ENCODE peak calls at places on chromosomes 5 and 9, in four cellular contexts. One of them, this sample, is unnamed.

GRCh38 chr5:56270568-56271392 is 37.6 kb upstream of the ANKRD55 start:
- DNase-seq in IMR-90: peak
- DNase-seq in H9: peak
- DNase-seq in H1: peak
- DNase-seq in this sample: peak

GRCh38 chr5:39906146-39906545 is 481.4 kb upstream of the DAB2 start:
- DNase-seq in H9: no peak
- DNase-seq in H1: no peak
- DNase-seq in IMR-90: no peak
- DNase-seq in this sample: no peak

GRCh38 chr9:131695366-131696162 is 44.3 kb downstream of the RAPGEF1 start:
- DNase-seq in H1: no peak
- DNase-seq in IMR-90: no peak
- DNase-seq in H9: no peak
- DNase-seq in this sample: no peak

GRCh38 chr9:108618906-108619550 is 236.8 kb downstream of the ACTL7B start:
- DNase-seq in IMR-90: no peak
- DNase-seq in H9: no peak
- DNase-seq in H1: no peak
- DNase-seq in this sample: no peak

GRCh38 chr5:53430618-53431252 is 49.7 kb upstream of the FST start:
- DNase-seq in IMR-90: peak
- DNase-seq in H1: no peak
- DNase-seq in H9: no peak
- DNase-seq in this sample: peak

GRCh38 chr5:65120371-65120967 is 351.7 kb downstream of the CWC27 start:
- DNase-seq in H9: no peak
- DNase-seq in H1: no peak
- DNase-seq in IMR-90: no peak
- DNase-seq in this sample: no peak

GRCh38 chr9:15846611-15847010 is 293.8 kb downstream of the CCDC171 start:
- DNase-seq in H1: no peak
- DNase-seq in IMR-90: no peak
- DNase-seq in H9: no peak
- DNase-seq in this sample: no peak

GRCh38 chr5:174433098-174433497 is 291.3 kb upstream of the MSX2 start:
- DNase-seq in IMR-90: no peak
- DNase-seq in H1: no peak
- DNase-seq in H9: no peak
- DNase-seq in this sample: no peak

GRCh38 chr9:89890326-89890980 is 285.6 kb downstream of the GADD45G start:
- DNase-seq in IMR-90: no peak
- DNase-seq in H1: no peak
- DNase-seq in H9: peak
- DNase-seq in this sample: no peak

GRCh38 chr9:120886490-120886967 is 9.5 kb upstream of the PHF19 start:
- DNase-seq in IMR-90: peak
- DNase-seq in H9: no peak
- DNase-seq in H1: no peak
- DNase-seq in this sample: no peak

GRCh38 chr9:129853614-129854013 is 18.4 kb downstream of the USP20 start:
- DNase-seq in H9: no peak
- DNase-seq in H1: no peak
- DNase-seq in IMR-90: no peak
- DNase-seq in this sample: no peak
- H4K8ac ChIP-seq in H9: no peak
- H4K8ac ChIP-seq in H1: no peak
- H4K8ac ChIP-seq in IMR-90: no peak
- H4K8ac ChIP-seq in this sample: no peak

DNA sequence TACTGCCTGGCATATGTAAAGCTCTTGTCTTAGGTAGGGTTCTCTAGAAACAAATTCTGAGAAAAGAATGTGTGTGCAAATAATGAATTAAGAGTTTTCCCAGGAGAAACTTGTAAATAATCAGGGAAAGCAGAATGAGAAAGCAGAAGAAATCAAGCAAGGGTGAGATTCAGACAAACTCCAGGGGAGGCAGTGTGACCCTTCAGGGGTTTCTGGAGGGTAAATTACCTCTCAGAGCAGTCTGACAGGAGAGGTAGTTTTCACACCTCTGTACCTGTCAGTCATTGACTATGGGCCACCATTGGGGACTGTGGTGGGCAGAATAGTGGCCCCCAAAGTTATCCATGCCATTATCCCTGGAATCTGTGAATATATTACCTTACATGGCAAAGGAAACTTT is 124.6 kb downstream of the KCTD16 start:
- DNase-seq in IMR-90: no peak
- DNase-seq in H1: no peak
- DNase-seq in H9: no peak
- DNase-seq in this sample: no peak
- H4K5ac ChIP-seq in IMR-90: no peak
- H4K5ac ChIP-seq in H1: no peak
- H4K5ac ChIP-seq in H9: no peak
- H4K5ac ChIP-seq in this sample: no peak

DNA sequence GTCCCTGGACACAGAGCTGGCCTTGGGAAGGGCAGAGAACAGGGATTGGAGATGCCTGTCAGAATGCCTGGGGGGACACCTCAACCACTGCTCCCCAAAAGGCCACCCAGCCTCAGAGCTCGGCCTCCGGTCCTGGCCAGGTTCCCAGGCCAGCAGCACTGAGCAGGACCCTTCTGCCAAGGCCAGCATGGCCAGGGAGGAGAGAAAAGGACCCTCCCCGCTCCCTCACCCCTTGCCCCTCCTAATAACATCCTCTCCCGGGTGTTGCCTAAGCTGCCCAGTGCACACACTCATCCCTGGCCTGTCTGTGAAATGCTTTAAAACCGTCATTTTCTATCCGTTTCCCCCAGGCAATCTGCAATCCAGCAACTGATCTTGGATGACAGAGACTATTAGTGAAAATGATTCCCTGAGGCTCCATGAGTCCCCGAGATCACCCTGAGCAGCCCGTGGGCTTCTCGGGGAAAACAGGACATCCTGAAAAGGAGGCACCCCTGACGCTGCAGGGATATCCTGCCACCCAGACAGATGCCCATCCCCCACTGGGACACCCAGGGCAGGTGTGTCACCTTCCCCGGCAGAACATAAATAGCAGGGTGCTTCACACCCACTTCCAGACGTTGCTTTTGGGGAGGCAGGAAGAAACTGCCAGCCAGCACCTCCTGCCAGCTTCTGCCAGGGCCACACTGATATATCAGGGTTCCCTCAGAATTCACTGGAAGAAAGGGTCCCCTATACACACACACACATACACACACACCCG is 75.3 kb downstream of the ADAMTS2 start:
- DNase-seq in H1: no peak
- DNase-seq in H9: peak
- DNase-seq in IMR-90: no peak
- DNase-seq in this sample: no peak
- H2BK5ac ChIP-seq in H1: no peak
- H2BK5ac ChIP-seq in H9: no peak
- H2BK5ac ChIP-seq in IMR-90: peak
- H2BK5ac ChIP-seq in this sample: no peak

DNA sequence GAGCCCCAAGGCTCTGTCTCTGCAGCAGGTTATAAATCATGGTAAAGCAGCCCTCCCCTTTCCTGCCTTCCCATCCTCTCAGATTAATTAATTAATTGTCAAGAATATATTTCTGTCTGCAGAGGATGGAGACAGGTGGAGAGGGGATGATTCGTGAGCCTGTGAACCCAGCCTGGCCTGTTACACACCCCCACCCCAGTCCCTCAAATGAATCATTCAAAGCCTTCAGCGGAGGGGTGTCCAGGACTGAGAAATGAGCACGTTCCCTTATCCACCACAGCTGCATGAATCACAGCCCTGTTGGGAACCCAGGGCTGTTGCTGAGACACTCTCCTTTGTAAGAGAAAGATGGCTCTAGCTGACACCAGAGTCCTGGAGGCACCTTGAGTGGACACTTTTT is 56.0 kb downstream of the NIPAL4 start:
- DNase-seq in H9: no peak
- DNase-seq in IMR-90: peak
- DNase-seq in H1: no peak
- DNase-seq in this sample: no peak
- H4K8ac ChIP-seq in H9: no peak
- H4K8ac ChIP-seq in IMR-90: peak
- H4K8ac ChIP-seq in H1: no peak
- H4K8ac ChIP-seq in this sample: no peak